ENCODE peak calls at places on chromosomes 3 and 15, in five cellular contexts. K is T47D; Q is foreskin keratinocyte; P is NCI-H69; S is stimulated activated CD4-positive, alpha-beta T cell treated with anti-CD3 and anti-CD28 coated beads, Interleukin-15, amount 100 ng/mL, for 1 hour. Y is an unnamed sample.
A peak's percentile ranks its signal among the peaks of the same experiment; 100 is the strongest.

GRCh38 chr3:131535131-131535530 is 32.4 kb upstream of the MRPL3 start:
- DNase-seq in K (no peak), Q (peak; percentile 73), P (no peak), S (no peak), Y (no peak)

GRCh38 chr3:186971578-186971977 is 41.3 kb downstream of the ST6GAL1 start:
- DNase-seq in K (peak; percentile 69), Q (no peak), P (no peak), S (no peak), Y (no peak)

GRCh38 chr3:112467584-112467983 is 31.7 kb downstream of the BTLA start:
- DNase-seq in K (no peak), Q (no peak), P (no peak), S (no peak), Y (no peak)

GRCh38 chr3:12681586-12682371 is 17.9 kb upstream of the RAF1 start:
- DNase-seq in K (no peak), Q (peak; percentile 70), P (no peak), S (no peak), Y (no peak)

GRCh38 chr15:64130159-64130558 is 21.4 kb upstream of the SNX22 start:
- DNase-seq in K (no peak), Q (no peak), P (no peak), S (no peak), Y (no peak)

GRCh38 chr3:184144505-184144904 is 9.3 kb downstream of the EIF2B5 start:
- DNase-seq in K (peak; percentile 74), Q (no peak), P (no peak), S (no peak), Y (no peak)

GRCh38 chr15:28286031-28286430 is 35.9 kb downstream of the HERC2 start:
- DNase-seq in K (no peak), Q (no peak), P (no peak), S (no peak), Y (no peak)

GRCh38 chr3:41808152-41808551 is 153.8 kb downstream of the ULK4 start:
- DNase-seq in K (peak; percentile 83), Q (peak; percentile 69), P (no peak), S (no peak), Y (no peak)

GRCh38 chr15:68384451-68385239 is 47.3 kb downstream of the ITGA11 start:
- DNase-seq in K (no peak), Q (peak; percentile 68), P (no peak), S (no peak), Y (no peak)

GRCh38 chr3:190301591-190301990 is 20.7 kb downstream of the CLDN1 start:
- DNase-seq in K (no peak), Q (peak; percentile 72), P (no peak), S (no peak), Y (no peak)

GRCh38 chr15:41648770-41649169 is 11.4 kb upstream of the MGA start:
- DNase-seq in K (no peak), Q (peak; percentile 35), P (no peak), S (no peak), Y (no peak)

GRCh38 chr15:66038387-66039116 is 169.3 kb downstream of the RAB11A start:
- DNase-seq in K (peak; percentile 29), Q (no peak), P (peak; percentile 40), S (no peak), Y (no peak)

GRCh38 chr3:72171461-72171860 is 386.5 kb upstream of the PROK2 start:
- DNase-seq in K (no peak), Q (no peak), P (no peak), S (no peak), Y (no peak)

GRCh38 chr3:195540526-195540925 is 2.6 kb downstream of the PPP1R2 start:
- DNase-seq in K (no peak), Q (no peak), P (no peak), S (no peak), Y (no peak)

GRCh38 chr3:85912981-85913380 is 954.2 kb downstream of the CADM2 start:
- DNase-seq in K (no peak), Q (peak; percentile 14), P (peak; percentile 53), S (no peak), Y (no peak)

GRCh38 chr3:60912142-60912541 is 339.1 kb downstream of the FHIT start:
- DNase-seq in K (no peak), Q (peak; percentile 82), P (no peak), S (no peak), Y (no peak)

GRCh38 chr3:105368575-105369500 is 2.1 kb downstream of the ALCAM start:
- DNase-seq in K (peak; percentile 82), Q (peak; percentile 93), P (peak; percentile 88), S (peak; percentile 40), Y (no peak)

GRCh38 chr3:15633766-15634588 is 32.4 kb downstream of the BTD start:
- DNase-seq in K (peak; percentile 83), Q (no peak), P (peak; percentile 34), S (no peak), Y (peak; percentile 88)

GRCh38 chr15:29854413-29854812 is 32.1 kb upstream of the TJP1 start:
- DNase-seq in K (no peak), Q (peak; percentile 55), P (no peak), S (no peak), Y (no peak)

GRCh38 chr3:138418556-138419206 is 15.7 kb upstream of the ESYT3 start:
- DNase-seq in K (no peak), Q (no peak), P (no peak), S (no peak), Y (no peak)

GRCh38 chr15:92801412-92801773 is 98.7 kb upstream of the CHD2 start:
- DNase-seq in K (peak; percentile 77), Q (peak; percentile 97), P (no peak), S (no peak), Y (no peak)

GRCh38 chr3:4746241-4746958 is 232.8 kb upstream of the BHLHE40 start:
- DNase-seq in K (peak; percentile 64), Q (no peak), P (peak; percentile 48), S (no peak), Y (no peak)

GRCh38 chr3:159775372-159775961 is 213.2 kb upstream of the IL12A start:
- DNase-seq in K (peak; percentile 55), Q (peak; percentile 74), P (peak; percentile 89), S (no peak), Y (no peak)

GRCh38 chr15:65388306-65389080 is 10.7 kb upstream of the IGDCC3 start:
- DNase-seq in K (no peak), Q (no peak), P (no peak), S (no peak), Y (no peak)

GRCh38 chr3:141914311-141914710 is 37.9 kb downstream of the ATP1B3 start:
- DNase-seq in K (no peak), Q (no peak), P (no peak), S (no peak), Y (no peak)

GRCh38 chr3:110248666-110249065 is 823.0 kb upstream of the NECTIN3 start:
- DNase-seq in K (no peak), Q (no peak), P (no peak), S (no peak), Y (no peak)

GRCh38 chr3:64354221-64354620 is 129.0 kb upstream of the PRICKLE2 start:
- DNase-seq in K (no peak), Q (peak; percentile 44), P (no peak), S (no peak), Y (no peak)

GRCh38 chr3:136994772-136995516 is 37.2 kb downstream of the IL20RB start:
- DNase-seq in K (peak; percentile 87), Q (peak; percentile 97), P (peak; percentile 81), S (no peak), Y (no peak)

GRCh38 chr3:62036726-62037125 is 336.6 kb downstream of the FEZF2 start:
- DNase-seq in K (no peak), Q (peak; percentile 26), P (no peak), S (no peak), Y (no peak)

GRCh38 chr15:58472821-58473581 is 41.2 kb downstream of the LIPC start:
- DNase-seq in K (no peak), Q (peak; percentile 96), P (peak; percentile 92), S (no peak), Y (no peak)

GRCh38 chr3:143208976-143209714 is 89.6 kb downstream of the CHST2 start:
- DNase-seq in K (no peak), Q (no peak), P (no peak), S (no peak), Y (no peak)

GRCh38 chr3:187736418-187736871 is 8.8 kb downstream of the BCL6 start:
- DNase-seq in K (no peak), Q (no peak), P (no peak), S (no peak), Y (no peak)

Y was measured in cerebellar nuclear complex.